ENCODE peak calls at places on chromosomes 16 and 17, in four cellular contexts. K, C, Y and L are unnamed samples.

GRCh38 chr17:19398301-19399181 is 11.6 kb upstream of the MFAP4 start:
- DNase-seq in K (no peak), Y (peak), C (no peak), L (no peak)

GRCh38 chr17:73541111-73541510 is 103.1 kb downstream of the SDK2 start:
- DNase-seq in K (no peak), C (no peak), Y (no peak), L (no peak)

GRCh38 chr16:49128740-49129139 is 152.9 kb downstream of the CBLN1 start:
- DNase-seq in Y (no peak), C (no peak), K (no peak), L (no peak)

GRCh38 chr16:50305441-50306061 is 39.2 kb downstream of the ADCY7 start:
- DNase-seq in K (no peak), Y (no peak), C (no peak), L (peak)

GRCh38 chr17:27326585-27326984 is 32.7 kb downstream of the WSB1 start:
- DNase-seq in K (no peak), Y (no peak), C (no peak), L (no peak)

GRCh38 chr17:44113868-44114840 is 9.3 kb downstream of the HDAC5 start:
- DNase-seq in Y (no peak), C (no peak), K (no peak), L (no peak)

GRCh38 chr17:78774956-78775571 is 7.0 kb downstream of the CYTH1 start:
- DNase-seq in Y (peak), C (no peak), K (no peak), L (no peak)

GRCh38 chr17:72421128-72422092 is 300.6 kb downstream of the SOX9 start:
- DNase-seq in C (no peak), K (peak), Y (no peak), L (peak)

GRCh38 chr16:88349903-88350900 is 32.6 kb upstream of the ZNF469 start:
- DNase-seq in K (no peak), C (no peak), Y (no peak), L (no peak)

GRCh38 chr17:74998783-74999182 is 11.4 kb downstream of the CDR2L start:
- DNase-seq in K (no peak), Y (no peak), C (no peak), L (no peak)

GRCh38 chr17:44417553-44417952 is 28.1 kb upstream of the ITGA2B start:
- DNase-seq in C (no peak), K (peak), Y (no peak), L (peak)

GRCh38 chr17:1684307-1685189 is at the start of gene PRPF8:
- DNase-seq in K (peak), Y (peak), C (peak), L (peak)

GRCh38 chr17:36144981-36145729 is 31.3 kb downstream of the TBC1D3B start:
- DNase-seq in K (no peak), C (no peak), Y (no peak), L (no peak)

GRCh38 chr17:81418710-81419332 is 23.6 kb downstream of the BAHCC1 start:
- DNase-seq in Y (no peak), K (no peak), C (no peak), L (no peak)

GRCh38 chr16:25950586-25951201 is 258.9 kb downstream of the HS3ST4 start:
- DNase-seq in Y (no peak), K (no peak), C (no peak), L (no peak)

GRCh38 chr17:40554646-40555295 is 10.5 kb downstream of the CCR7 start:
- DNase-seq in K (no peak), Y (no peak), C (peak), L (no peak)

GRCh38 chr16:23435500-23435899 is 17.5 kb downstream of the COG7 start:
- DNase-seq in K (peak), Y (peak), C (peak), L (peak)

GRCh38 chr16:81291117-81291516 is 23.6 kb upstream of the GAN start:
- DNase-seq in K (no peak), Y (no peak), C (no peak), L (no peak)

GRCh38 chr16:976389-976931 is 5.1 kb upstream of the SOX8 start:
- DNase-seq in C (no peak), K (no peak), Y (no peak), L (no peak)

GRCh38 chr16:23852794-23853562 is 17.2 kb downstream of the PRKCB start:
- DNase-seq in C (no peak), K (no peak), Y (peak), L (no peak)

GRCh38 chr17:1617620-1618174 is 10.9 kb downstream of the SLC43A2 start:
- DNase-seq in Y (peak), C (peak), K (no peak), L (no peak)

GRCh38 chr17:1999557-2000251 is 25.4 kb downstream of the RTN4RL1 start:
- DNase-seq in K (no peak), C (no peak), Y (no peak), L (no peak)

GRCh38 chr17:34726536-34727384 is 147.4 kb downstream of the TMEM132E start:
- DNase-seq in Y (no peak), C (no peak), K (no peak), L (no peak)

GRCh38 chr17:60103957-60104356 is 25.2 kb upstream of the HEATR6 start:
- DNase-seq in Y (no peak), K (no peak), C (no peak), L (no peak)

GRCh38 chr17:81676906-81677305 is 6.7 kb downstream of the ARL16 start:
- DNase-seq in K (no peak), Y (no peak), C (no peak), L (no peak)

GRCh38 chr16:53864819-53865491 is 161.0 kb downstream of the FTO start:
- DNase-seq in Y (no peak), K (no peak), C (no peak), L (no peak)

GRCh38 chr17:16974569-16975265 is 2.8 kb upstream of the TNFRSF13B start:
- DNase-seq in C (no peak), Y (no peak), K (no peak), L (no peak)

GRCh38 chr17:3695723-3696411 is at the start of gene P2RX5:
- DNase-seq in C (peak), K (no peak), Y (peak), L (no peak)

GRCh38 chr17:18105595-18105994 is 3.0 kb upstream of the MYO15A start:
- DNase-seq in Y (no peak), C (no peak), K (no peak), L (no peak)

GRCh38 chr17:10739341-10739905 is 9.6 kb upstream of the TMEM220 start:
- DNase-seq in K (no peak), Y (no peak), C (no peak), L (no peak)

GRCh38 chr17:44970136-44970737 is 2.1 kb upstream of the C1QL1 start:
- DNase-seq in K (no peak), Y (no peak), C (peak), L (no peak)

GRCh38 chr17:70588003-70588402 is 418.7 kb downstream of the KCNJ2 start:
- DNase-seq in C (no peak), K (no peak), Y (no peak), L (no peak)

GRCh38 chr16:81973737-81974136 is 37.5 kb downstream of the SDR42E1 start:
- DNase-seq in Y (no peak), C (no peak), K (no peak), L (no peak)

GRCh38 chr16:69772560-69773254 is 10.6 kb downstream of the WWP2 start:
- DNase-seq in C (no peak), Y (no peak), K (no peak), L (no peak)

GRCh38 chr16:84819644-84820304 is at the start of gene CRISPLD2:
- DNase-seq in C (peak), Y (peak), K (no peak), L (peak)
- TF ChIP-seq POLR2AphosphoS5 in C (no peak), Y (no peak), K (no peak), L (no peak)

GRCh38 chr16:85449885-85450245 is 163.3 kb upstream of the GSE1 start:
- DNase-seq in C (no peak), K (no peak), Y (no peak), L (no peak)

GRCh38 chr16:85453701-85454100 is 159.4 kb upstream of the GSE1 start:
- DNase-seq in C (no peak), Y (no peak), K (no peak), L (no peak)

GRCh38 chr16:85453179-85453678 is 159.9 kb upstream of the GSE1 start:
- DNase-seq in C (no peak), Y (no peak), K (no peak), L (no peak)

GRCh38 chr16:85452364-85453178 is 160.6 kb upstream of the GSE1 start:
- DNase-seq in K (no peak), C (no peak), Y (no peak), L (no peak)

GRCh38 chr16:85451646-85452363 is 161.3 kb upstream of the GSE1 start:
- DNase-seq in Y (peak), C (no peak), K (no peak), L (no peak)
- TF ChIP-seq SPI1 in Y (no peak), C (no peak), K (no peak), L (no peak)

GRCh38 chr17:39094607-39095308 is 56.7 kb downstream of the PLXDC1 start:
- DNase-seq in K (no peak), Y (no peak), C (no peak), L (no peak)
- TF ChIP-seq POLR2AphosphoS5 in K (no peak), Y (no peak), C (no peak), L (no peak)

GRCh38 chr16:31708348-31708747 is 165.3 kb upstream of the ZNF267 start:
- DNase-seq in K (no peak), C (no peak), Y (no peak), L (no peak)
- TF ChIP-seq SPI1 in K (no peak), C (no peak), Y (no peak), L (no peak)

GRCh38 chr16:67544329-67544841 is 15.8 kb downstream of the RIPOR1 start:
- DNase-seq in Y (no peak), K (no peak), C (peak), L (no peak)
- TF ChIP-seq POLR2AphosphoS5 in Y (no peak), K (no peak), C (no peak), L (no peak)

GRCh38 chr16:13110124-13110796 is 208.9 kb downstream of the SHISA9 start:
- DNase-seq in K (no peak), C (no peak), Y (no peak), L (no peak)
- TF ChIP-seq SPI1 in K (no peak), C (no peak), Y (no peak), L (no peak)

GRCh38 chr16:67150058-67150832 is 553 bp downstream of the B3GNT9 start:
- DNase-seq in C (peak), K (no peak), Y (no peak), L (peak)
- TF ChIP-seq POLR2AphosphoS5 in C (no peak), K (no peak), Y (no peak), L (no peak)